ENCODE peak calls at places on chromosomes 1 and 21, in five cellular contexts. M is GM12878, A is HepG2, C is upper lobe of left lung, B is K562. L is an unnamed sample.

GRCh38 chr1:86788300-86789206 is 84.2 kb downstream of the SH3GLB1 start:
- ATAC-seq in B (peak), M (no peak), C (peak), A (peak), L (peak)

GRCh38 chr21:36260030-36260787 is 59.8 kb upstream of the MORC3 start:
- ATAC-seq in B (peak), M (peak), C (peak), A (peak), L (peak)

GRCh38 chr1:225655509-225656258 is 2.8 kb upstream of the ENAH start:
- ATAC-seq in A (no peak), B (no peak), M (no peak), C (no peak), L (peak)

GRCh38 chr1:95084317-95085176 is 11.8 kb upstream of the ALG14 start:
- ATAC-seq in M (peak), A (peak), C (peak), B (peak), L (peak)

GRCh38 chr1:108117908-108118902 is 81.9 kb downstream of the SLC25A24 start:
- ATAC-seq in A (no peak), M (peak), B (peak), C (no peak), L (no peak)

GRCh38 chr1:55695151-55695550 is 480.0 kb upstream of the USP24 start:
- ATAC-seq in C (no peak), M (no peak), A (no peak), B (no peak), L (no peak)

GRCh38 chr1:173175514-173176146 is 31.5 kb downstream of the TNFSF4 start:
- ATAC-seq in M (no peak), B (no peak), A (no peak), C (no peak), L (no peak)

GRCh38 chr1:154816937-154817336 is 53.1 kb downstream of the KCNN3 start:
- ATAC-seq in M (no peak), A (no peak), B (no peak), C (no peak), L (no peak)

GRCh38 chr1:90147093-90147492 is 152.2 kb downstream of the ZNF326 start:
- ATAC-seq in M (no peak), C (no peak), A (no peak), B (no peak), L (no peak)

GRCh38 chr1:115706774-115707425 is 61.6 kb downstream of the CASQ2 start:
- ATAC-seq in A (peak), C (no peak), B (peak), M (peak), L (no peak)

GRCh38 chr21:43619856-43620255 is 39.4 kb downstream of the HSF2BP start:
- ATAC-seq in A (no peak), M (no peak), B (no peak), C (no peak), L (no peak)

GRCh38 chr1:4046836-4047461 is 146.9 kb upstream of the C1orf174 start:
- ATAC-seq in A (no peak), C (no peak), M (no peak), B (no peak), L (no peak)

GRCh38 chr21:43854773-43855633 is 10.0 kb upstream of the AGPAT3 start:
- ATAC-seq in C (peak), M (peak), B (peak), A (peak), L (no peak)

GRCh38 chr1:38608202-38608864 is 251.2 kb downstream of the RRAGC start:
- ATAC-seq in C (no peak), A (peak), B (peak), M (peak), L (no peak)

GRCh38 chr1:234862944-234863515 is 253.1 kb upstream of the IRF2BP2 start:
- ATAC-seq in A (peak), C (peak), M (no peak), B (no peak), L (peak)

GRCh38 chr1:81801032-81801833 is 499 bp downstream of the ADGRL2 start:
- ATAC-seq in M (peak), C (peak), B (no peak), A (peak), L (peak)

GRCh38 chr1:95321516-95321915 is 87.5 kb downstream of the RWDD3 start:
- ATAC-seq in B (no peak), C (no peak), A (no peak), M (no peak), L (no peak)

GRCh38 chr1:15963968-15964648 is 11.8 kb downstream of the ZBTB17 start:
- ATAC-seq in B (no peak), C (no peak), A (no peak), M (peak), L (peak)

DNA sequence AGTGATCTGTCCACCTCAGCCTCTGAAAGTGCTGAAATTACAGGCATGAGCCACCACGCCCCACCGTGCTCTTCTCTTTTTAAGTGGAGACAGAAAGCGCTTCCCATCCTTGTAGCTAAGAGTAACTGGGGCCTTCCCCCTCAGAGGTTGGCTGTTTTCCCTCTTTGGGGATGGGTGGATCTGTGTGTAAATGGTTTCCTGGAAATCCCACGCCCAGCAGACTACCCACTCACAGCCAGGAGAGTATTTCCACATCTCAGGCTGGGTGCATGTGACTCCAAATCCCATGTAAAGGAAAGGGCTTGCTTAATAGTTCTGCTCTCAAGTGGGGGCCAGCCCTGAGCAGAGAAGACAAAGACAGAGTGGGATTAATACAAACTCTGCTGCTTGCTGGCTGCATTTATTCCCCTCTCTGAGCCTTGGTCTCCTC is 19.6 kb upstream of the TCEA3 start:
- ATAC-seq in A (no peak), C (peak), M (no peak), B (peak), L (peak)
- TF ChIP-seq POLR2AphosphoS5 in A (no peak), C (peak), M (no peak), B (no peak), L (peak)

GRCh38 chr1:156338180-156338973 is at the start of the genes CCT3 and TSACC:
- ATAC-seq in A (peak), B (peak), M (peak), C (peak), L (peak)
- TF ChIP-seq POLR2A in A (peak), B (peak), M (peak), C (peak), L (peak)

GRCh38 chr1:25238046-25238445 is 5.7 kb upstream of the SYF2 start:
- ATAC-seq in B (no peak), A (no peak), C (no peak), M (no peak), L (no peak)

GRCh38 chr1:25232866-25233784 is 823 bp upstream of the SYF2 start:
- ATAC-seq in M (peak), B (peak), C (peak), A (peak), L (peak)

GRCh38 chr1:25232027-25232865 is at the start of gene SYF2:
- ATAC-seq in C (peak), M (peak), B (peak), A (peak), L (peak)
- TF ChIP-seq EP300 in C (no peak), M (no peak), B (no peak), A (no peak), L (no peak)

GRCh38 chr1:32998009-32998555 is 33.5 kb upstream of the RNF19B start:
- ATAC-seq in B (no peak), M (no peak), A (no peak), C (peak), L (no peak)

GRCh38 chr1:32998997-32999396 is 34.4 kb upstream of the RNF19B start:
- ATAC-seq in M (no peak), B (no peak), A (no peak), C (no peak), L (no peak)

GRCh38 chr1:33001282-33001681 is 35.4 kb downstream of the AK2 start:
- ATAC-seq in A (peak), C (no peak), B (peak), M (peak), L (no peak)

GRCh38 chr1:33000427-33001026 is 35.9 kb upstream of the RNF19B start:
- ATAC-seq in A (no peak), M (no peak), C (no peak), B (no peak), L (no peak)

DNA sequence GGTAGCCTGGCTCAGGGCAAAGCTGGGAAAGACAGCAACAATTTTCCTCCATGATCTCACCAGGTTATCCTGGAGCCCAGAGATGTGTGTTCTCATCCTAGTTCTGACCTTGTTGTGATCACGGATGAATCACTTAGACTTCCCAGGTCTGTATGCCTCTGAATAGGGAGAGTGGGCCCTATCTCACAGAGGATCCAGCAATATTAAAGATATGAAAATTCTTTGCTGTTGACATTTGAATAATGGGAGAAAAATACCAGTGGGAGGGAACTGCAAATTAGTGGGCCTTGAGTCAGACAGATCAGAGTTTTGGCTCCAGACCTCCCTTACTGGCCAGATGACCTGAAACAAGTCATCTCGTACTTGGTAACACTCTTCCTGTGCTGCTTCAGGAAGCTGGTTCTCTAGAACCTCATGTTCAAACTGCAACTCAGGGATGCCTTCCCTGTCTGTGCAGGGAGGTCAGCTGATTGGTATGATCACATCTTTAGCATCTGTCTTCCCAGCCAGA is 32.8 kb upstream of the RNF19B start:
- ATAC-seq in B (no peak), C (no peak), A (no peak), M (no peak), L (peak)
- TF ChIP-seq POLR2AphosphoS5 in B (no peak), C (no peak), A (no peak), M (no peak), L (no peak)

GRCh38 chr21:46375560-46376230 is 51.7 kb downstream of the PCNT start:
- ATAC-seq in M (no peak), C (no peak), B (no peak), A (no peak), L (no peak)
- TF ChIP-seq POLR2A in M (no peak), C (no peak), B (no peak), A (no peak), L (no peak)